ENCODE peak calls at places on chromosomes 12 and 14, in nine cellular contexts. P is kidney epithelial cell; E is activated CD4-positive, alpha-beta T cell treated with anti-CD3 and anti-CD28 coated beads for 1 hour; Y is tibial nerve; K is T-cell; M is mammary epithelial cell; Z is CD4-positive, alpha-beta T cell; Q is NCI-H82; I is H9. N is an unnamed sample.

GRCh38 chr14:91744068-91744480 is 12.2 kb upstream of the CATSPERB start:
- DNase-seq in P (no peak), E (no peak), Y (no peak), K (no peak), M (no peak), Z (no peak), Q (peak; percentile 30), I (no peak), N (no peak)

GRCh38 chr12:26939192-26939832 is 1.0 kb downstream of the FGFR1OP2 start:
- DNase-seq in P (no peak), E (no peak), Y (no peak), K (no peak), M (peak; percentile 40), Z (no peak), Q (peak; percentile 19), I (no peak), N (no peak)

GRCh38 chr14:103863245-103863644 is 15.9 kb upstream of the PPP1R13B start:
- DNase-seq in P (no peak), E (no peak), Y (no peak), K (no peak), M (no peak), Z (no peak), Q (no peak), I (no peak), N (no peak)

GRCh38 chr12:116443706-116444589 is 115.2 kb upstream of the MAP1LC3B2 start:
- DNase-seq in P (no peak), E (no peak), Y (no peak), K (no peak), M (peak; percentile 40), Z (no peak), Q (no peak), I (no peak), N (no peak)

GRCh38 chr14:44846232-44846824 is 115.4 kb downstream of the KLHL28 start:
- DNase-seq in P (no peak), E (no peak), Y (no peak), K (no peak), M (peak; percentile 20), Z (no peak), Q (peak; percentile 45), I (no peak), N (no peak)

GRCh38 chr12:32312049-32312670 is 87.2 kb upstream of the FGD4 start:
- DNase-seq in P (peak; percentile 45), E (no peak), Y (no peak), K (peak; percentile 3), M (peak; percentile 45), Z (no peak), Q (peak; percentile 74), I (no peak), N (peak; percentile 30)

GRCh38 chr14:26427059-26427458 is 170.8 kb downstream of the NOVA1 start:
- DNase-seq in P (no peak), E (no peak), Y (no peak), K (no peak), M (no peak), Z (no peak), Q (no peak), I (no peak), N (no peak)

GRCh38 chr12:19066471-19067001 is 63.0 kb upstream of the PLEKHA5 start:
- DNase-seq in P (no peak), E (no peak), Y (no peak), K (no peak), M (no peak), Z (no peak), Q (peak; percentile 89), I (no peak), N (no peak)

GRCh38 chr14:84129028-84129427 is 1400.9 kb upstream of the FLRT2 start:
- DNase-seq in P (no peak), E (no peak), Y (no peak), K (no peak), M (no peak), Z (no peak), Q (no peak), I (no peak), N (no peak)

GRCh38 chr14:96735509-96735908 is 61.7 kb upstream of the VRK1 start:
- DNase-seq in P (no peak), E (no peak), Y (no peak), K (no peak), M (no peak), Z (no peak), Q (peak; percentile 71), I (no peak), N (no peak)

GRCh38 chr14:35534884-35535793 is 1.2 kb downstream of the INSM2 start:
- DNase-seq in P (no peak), E (peak; percentile 28), Y (no peak), K (peak; percentile 68), M (peak; percentile 68), Z (peak; percentile 38), Q (peak; percentile 55), I (peak; percentile 85), N (no peak)

N was measured in BJ.